ENCODE peak calls at places on chromosomes 6 and 20, in five cellular contexts. One of them, this sample, is unnamed.

GRCh38 chr6:132341646-132342045 is 59.6 kb downstream of the MOXD1 start:
- DNase-seq in transverse colon: no peak
- DNase-seq in AG09319: no peak
- DNase-seq in fibroblast of the aortic adventitia: peak
- DNase-seq in tibial nerve: no peak
- DNase-seq in this sample: no peak

GRCh38 chr20:34562643-34563042 is 4.1 kb downstream of the MAP1LC3A start:
- DNase-seq in fibroblast of the aortic adventitia: no peak
- DNase-seq in AG09319: no peak
- DNase-seq in tibial nerve: no peak
- DNase-seq in transverse colon: no peak
- DNase-seq in this sample: no peak

GRCh38 chr6:52514514-52514913 is 62.3 kb downstream of the TRAM2 start:
- DNase-seq in tibial nerve: peak
- DNase-seq in AG09319: peak
- DNase-seq in transverse colon: no peak
- DNase-seq in fibroblast of the aortic adventitia: peak
- DNase-seq in this sample: no peak

GRCh38 chr20:48682529-48683385 is 145.0 kb downstream of the PREX1 start:
- DNase-seq in tibial nerve: peak
- DNase-seq in fibroblast of the aortic adventitia: peak
- DNase-seq in transverse colon: peak
- DNase-seq in AG09319: peak
- DNase-seq in this sample: peak

GRCh38 chr6:47094351-47094925 is 52.3 kb upstream of the ADGRF1 start:
- DNase-seq in transverse colon: peak
- DNase-seq in tibial nerve: no peak
- DNase-seq in fibroblast of the aortic adventitia: peak
- DNase-seq in AG09319: no peak
- DNase-seq in this sample: no peak

GRCh38 chr20:46188866-46189265 is 70.8 kb downstream of the CD40 start:
- DNase-seq in tibial nerve: no peak
- DNase-seq in transverse colon: no peak
- DNase-seq in AG09319: no peak
- DNase-seq in fibroblast of the aortic adventitia: no peak
- DNase-seq in this sample: no peak

GRCh38 chr6:121748376-121748775 is 312.9 kb downstream of the GJA1 start:
- DNase-seq in AG09319: no peak
- DNase-seq in fibroblast of the aortic adventitia: peak
- DNase-seq in transverse colon: no peak
- DNase-seq in tibial nerve: no peak
- DNase-seq in this sample: no peak

GRCh38 chr6:36504982-36505381 is 42.3 kb downstream of the STK38 start:
- DNase-seq in fibroblast of the aortic adventitia: peak
- DNase-seq in AG09319: no peak
- DNase-seq in transverse colon: no peak
- DNase-seq in tibial nerve: no peak
- DNase-seq in this sample: no peak

GRCh38 chr20:63682384-63683139 is 13.9 kb upstream of the TNFRSF6B start:
- DNase-seq in fibroblast of the aortic adventitia: peak
- DNase-seq in AG09319: peak
- DNase-seq in transverse colon: peak
- DNase-seq in tibial nerve: no peak
- DNase-seq in this sample: no peak

GRCh38 chr6:13924146-13924948 is 405 bp upstream of the RNF182 start:
- DNase-seq in AG09319: no peak
- DNase-seq in transverse colon: no peak
- DNase-seq in fibroblast of the aortic adventitia: peak
- DNase-seq in tibial nerve: no peak
- DNase-seq in this sample: peak

GRCh38 chr6:34664270-34664971 is 32.1 kb downstream of the ILRUN start:
- DNase-seq in transverse colon: no peak
- DNase-seq in AG09319: no peak
- DNase-seq in tibial nerve: no peak
- DNase-seq in fibroblast of the aortic adventitia: peak
- DNase-seq in this sample: no peak

GRCh38 chr6:89311853-89312531 is 3.1 kb downstream of the GABRR2 start:
- DNase-seq in transverse colon: peak
- DNase-seq in AG09319: no peak
- DNase-seq in fibroblast of the aortic adventitia: peak
- DNase-seq in tibial nerve: peak
- DNase-seq in this sample: peak

GRCh38 chr20:50191566-50192363 is 1.1 kb downstream of the CEBPB start:
- DNase-seq in transverse colon: peak
- DNase-seq in fibroblast of the aortic adventitia: peak
- DNase-seq in AG09319: no peak
- DNase-seq in tibial nerve: no peak
- DNase-seq in this sample: peak

GRCh38 chr20:22918286-22918983 is 116.7 kb upstream of the SSTR4 start:
- DNase-seq in AG09319: no peak
- DNase-seq in tibial nerve: no peak
- DNase-seq in transverse colon: no peak
- DNase-seq in fibroblast of the aortic adventitia: no peak
- DNase-seq in this sample: no peak

GRCh38 chr6:143337201-143337949 is 113.1 kb downstream of the ADAT2 start:
- DNase-seq in transverse colon: peak
- DNase-seq in AG09319: no peak
- DNase-seq in fibroblast of the aortic adventitia: no peak
- DNase-seq in tibial nerve: no peak
- DNase-seq in this sample: peak

GRCh38 chr6:7146079-7146828 is 38.5 kb downstream of the RREB1 start:
- DNase-seq in fibroblast of the aortic adventitia: peak
- DNase-seq in tibial nerve: no peak
- DNase-seq in transverse colon: peak
- DNase-seq in AG09319: no peak
- DNase-seq in this sample: no peak

GRCh38 chr6:46221221-46221793 is 50.5 kb upstream of the ENPP5 start:
- DNase-seq in AG09319: peak
- DNase-seq in transverse colon: no peak
- DNase-seq in tibial nerve: no peak
- DNase-seq in fibroblast of the aortic adventitia: peak
- DNase-seq in this sample: no peak

GRCh38 chr6:165649152-165649551 is 13.9 kb downstream of the PDE10A start:
- DNase-seq in tibial nerve: no peak
- DNase-seq in fibroblast of the aortic adventitia: no peak
- DNase-seq in AG09319: no peak
- DNase-seq in transverse colon: no peak
- DNase-seq in this sample: no peak

GRCh38 chr6:3228791-3229565 is 1.5 kb upstream of the TUBB2B start:
- DNase-seq in AG09319: no peak
- DNase-seq in tibial nerve: no peak
- DNase-seq in fibroblast of the aortic adventitia: no peak
- DNase-seq in transverse colon: no peak
- DNase-seq in this sample: peak

GRCh38 chr6:28712982-28713381 is 187.3 kb downstream of the GPX5 start:
- DNase-seq in AG09319: no peak
- DNase-seq in transverse colon: no peak
- DNase-seq in tibial nerve: no peak
- DNase-seq in fibroblast of the aortic adventitia: no peak
- DNase-seq in this sample: no peak

GRCh38 chr6:2970753-2971419 is 481 bp downstream of the SERPINB6 start:
- DNase-seq in AG09319: no peak
- DNase-seq in transverse colon: peak
- DNase-seq in tibial nerve: peak
- DNase-seq in fibroblast of the aortic adventitia: peak
- DNase-seq in this sample: no peak

GRCh38 chr20:53654932-53655674 is 61.5 kb upstream of the ZNF217 start:
- DNase-seq in fibroblast of the aortic adventitia: no peak
- DNase-seq in tibial nerve: no peak
- DNase-seq in AG09319: no peak
- DNase-seq in transverse colon: peak
- DNase-seq in this sample: no peak

GRCh38 chr6:13419422-13419821 is 68.0 kb downstream of the GFOD1 start:
- DNase-seq in AG09319: no peak
- DNase-seq in fibroblast of the aortic adventitia: no peak
- DNase-seq in tibial nerve: no peak
- DNase-seq in transverse colon: no peak
- DNase-seq in this sample: no peak

GRCh38 chr6:130836071-130836670 is 9.0 kb downstream of the SMLR1 start:
- DNase-seq in fibroblast of the aortic adventitia: no peak
- DNase-seq in AG09319: no peak
- DNase-seq in transverse colon: no peak
- DNase-seq in tibial nerve: no peak
- DNase-seq in this sample: no peak

GRCh38 chr20:17854307-17854903 is 114.2 kb downstream of the SNX5 start:
- DNase-seq in fibroblast of the aortic adventitia: peak
- DNase-seq in transverse colon: peak
- DNase-seq in AG09319: no peak
- DNase-seq in tibial nerve: no peak
- DNase-seq in this sample: no peak

GRCh38 chr20:24381886-24382285 is 87.5 kb upstream of the SYNDIG1 start:
- DNase-seq in transverse colon: no peak
- DNase-seq in fibroblast of the aortic adventitia: no peak
- DNase-seq in tibial nerve: no peak
- DNase-seq in AG09319: no peak
- DNase-seq in this sample: no peak

DNA sequence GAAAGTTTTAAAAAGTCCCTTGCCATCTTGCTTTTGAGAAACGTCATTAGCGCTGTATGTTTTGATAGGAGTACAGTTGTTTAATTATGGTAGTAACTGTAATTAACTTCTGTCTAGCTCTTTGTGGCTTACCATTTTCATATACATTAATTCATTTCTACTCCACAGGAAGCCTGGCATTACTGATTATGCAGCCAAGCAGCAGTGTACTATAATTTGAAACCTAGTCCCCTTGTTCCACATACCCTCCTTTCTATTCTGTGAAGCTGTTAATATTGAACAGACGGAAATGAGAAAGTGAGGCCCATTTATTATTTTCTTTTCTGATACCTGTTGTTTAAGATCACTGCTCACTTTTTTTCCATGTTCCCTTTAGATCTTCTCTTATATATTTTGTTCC is 235.4 kb downstream of the CDKAL1 start:
- DNase-seq in tibial nerve: no peak
- DNase-seq in AG09319: no peak
- DNase-seq in fibroblast of the aortic adventitia: no peak
- DNase-seq in transverse colon: no peak
- DNase-seq in this sample: no peak
- TF ChIP-seq CTCF in tibial nerve: no peak
- TF ChIP-seq CTCF in AG09319: no peak
- TF ChIP-seq CTCF in fibroblast of the aortic adventitia: no peak
- TF ChIP-seq CTCF in transverse colon: no peak
- TF ChIP-seq CTCF in this sample: no peak

GRCh38 chr6:97925504-97925903 is 642.5 kb upstream of the MMS22L start:
- DNase-seq in tibial nerve: no peak
- DNase-seq in fibroblast of the aortic adventitia: no peak
- DNase-seq in transverse colon: no peak
- DNase-seq in AG09319: no peak
- DNase-seq in this sample: no peak
- TF ChIP-seq CTCF in tibial nerve: no peak
- TF ChIP-seq CTCF in fibroblast of the aortic adventitia: no peak
- TF ChIP-seq CTCF in transverse colon: no peak
- TF ChIP-seq CTCF in AG09319: no peak
- TF ChIP-seq CTCF in this sample: peak

GRCh38 chr6:5302995-5303622 is 41.8 kb downstream of the FARS2 start:
- DNase-seq in transverse colon: peak
- DNase-seq in AG09319: no peak
- DNase-seq in tibial nerve: no peak
- DNase-seq in fibroblast of the aortic adventitia: no peak
- DNase-seq in this sample: peak
- TF ChIP-seq CTCF in transverse colon: peak
- TF ChIP-seq CTCF in AG09319: no peak
- TF ChIP-seq CTCF in tibial nerve: no peak
- TF ChIP-seq CTCF in fibroblast of the aortic adventitia: peak
- TF ChIP-seq CTCF in this sample: peak

GRCh38 chr6:135265278-135265677 is 84.2 kb downstream of the MYB start:
- DNase-seq in fibroblast of the aortic adventitia: no peak
- DNase-seq in tibial nerve: no peak
- DNase-seq in AG09319: no peak
- DNase-seq in transverse colon: no peak
- DNase-seq in this sample: no peak
- TF ChIP-seq CTCF in fibroblast of the aortic adventitia: no peak
- TF ChIP-seq CTCF in tibial nerve: no peak
- TF ChIP-seq CTCF in AG09319: no peak
- TF ChIP-seq CTCF in transverse colon: peak
- TF ChIP-seq CTCF in this sample: no peak

DNA sequence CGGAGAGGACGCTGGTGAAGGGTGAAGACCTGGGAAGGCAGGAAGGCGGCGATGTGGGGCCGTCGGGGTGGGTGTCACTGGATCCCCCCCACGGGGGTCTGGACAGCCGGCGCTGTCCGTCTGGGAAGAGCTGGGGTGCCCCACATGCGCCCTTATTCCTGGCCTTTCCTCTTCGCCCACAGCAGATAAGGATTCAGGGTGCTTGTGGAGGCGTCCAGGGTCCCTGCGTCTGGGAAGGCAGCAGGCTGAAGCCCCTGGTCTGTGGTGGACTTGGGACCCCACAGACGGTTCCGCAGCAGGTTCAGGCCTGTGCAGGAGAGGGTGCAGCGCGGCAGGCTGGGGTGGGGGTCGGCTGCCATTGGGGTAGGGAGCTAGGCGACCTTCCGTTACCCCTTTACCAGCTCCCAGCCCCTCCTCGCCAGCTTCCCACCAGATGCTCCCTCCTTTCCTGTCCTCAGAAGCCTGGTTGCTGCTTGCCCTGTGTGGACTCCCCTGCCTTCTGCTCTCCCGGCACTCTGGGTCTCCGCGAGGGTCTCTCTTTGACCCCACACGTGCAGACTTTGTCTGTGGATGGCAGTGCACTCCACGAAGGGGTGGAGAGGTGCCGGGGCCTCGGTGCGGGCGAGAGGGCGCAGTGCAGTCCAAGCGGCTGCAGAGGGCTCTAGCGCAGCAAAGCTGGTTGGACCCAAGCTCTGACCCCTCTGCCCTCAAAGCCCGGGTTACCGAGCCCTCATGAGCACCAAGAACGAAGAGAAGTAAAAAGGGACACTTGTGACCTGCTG is 2.1 kb upstream of the GATA5 start:
- DNase-seq in AG09319: no peak
- DNase-seq in tibial nerve: no peak
- DNase-seq in transverse colon: no peak
- DNase-seq in fibroblast of the aortic adventitia: no peak
- DNase-seq in this sample: no peak
- TF ChIP-seq CTCF in AG09319: no peak
- TF ChIP-seq CTCF in tibial nerve: no peak
- TF ChIP-seq CTCF in transverse colon: no peak
- TF ChIP-seq CTCF in fibroblast of the aortic adventitia: no peak
- TF ChIP-seq CTCF in this sample: peak

This sample was measured in progenitor cell of endocrine pancreas.